ENCODE peak calls at places on chromosomes 7 and 10, in seven cellular contexts. M is transverse colon, V is uterus, K is left ventricle myocardium inferior, B is neuronal stem cell, C is neural progenitor cell, N is A673. H is an unnamed sample.

GRCh38 chr10:24703700-24704099 is 20.0 kb downstream of the ARHGAP21 start:
- DNase-seq in M (no peak), V (peak; percentile 31), K (no peak), B (no peak), C (no peak), N (no peak), H (no peak)

GRCh38 chr10:92218569-92218968 is 72.3 kb downstream of the CPEB3 start:
- DNase-seq in M (no peak), V (no peak), K (no peak), B (no peak), C (peak; percentile 15), N (no peak), H (no peak)

GRCh38 chr7:133829336-133829897 is 297.7 kb upstream of the LRGUK start:
- DNase-seq in M (no peak), V (no peak), K (no peak), B (no peak), C (no peak), N (no peak), H (no peak)

GRCh38 chr10:58556516-58556915 is 43.8 kb downstream of the BICC1 start:
- DNase-seq in M (no peak), V (no peak), K (no peak), B (no peak), C (no peak), N (no peak), H (no peak)

GRCh38 chr7:117381357-117381756 is 45.9 kb downstream of the ASZ1 start:
- DNase-seq in M (no peak), V (no peak), K (no peak), B (no peak), C (no peak), N (no peak), H (no peak)

GRCh38 chr7:102973096-102973802 is 60.4 kb downstream of the LRRC17 start:
- DNase-seq in M (no peak), V (no peak), K (no peak), B (no peak), C (no peak), N (no peak), H (no peak)

GRCh38 chr7:1706721-1707613 is 36.9 kb downstream of the ELFN1 start:
- DNase-seq in M (no peak), V (no peak), K (no peak), B (no peak), C (no peak), N (no peak), H (no peak)

GRCh38 chr7:11642841-11643240 is 189.2 kb downstream of the THSD7A start:
- DNase-seq in M (no peak), V (no peak), K (no peak), B (no peak), C (no peak), N (no peak), H (no peak)

GRCh38 chr7:107715531-107715930 is 28.4 kb upstream of the CBLL1 start:
- DNase-seq in M (no peak), V (no peak), K (no peak), B (no peak), C (no peak), N (no peak), H (no peak)

GRCh38 chr7:12570529-12571461 is at the start of gene SCIN:
- DNase-seq in M (peak; percentile 79), V (no peak), K (peak; percentile 22), B (no peak), C (peak; percentile 61), N (peak; percentile 45), H (peak; percentile 82)

GRCh38 chr10:110646417-110647135 is 2.4 kb downstream of the RBM20 start:
- DNase-seq in M (no peak), V (no peak), K (no peak), B (no peak), C (no peak), N (no peak), H (no peak)

GRCh38 chr10:12187321-12187905 is 8.3 kb downstream of the NUDT5 start:
- DNase-seq in M (no peak), V (no peak), K (no peak), B (no peak), C (no peak), N (no peak), H (no peak)

GRCh38 chr10:99484626-99485581 is 47.8 kb upstream of the NKX2-3 start:
- DNase-seq in M (no peak), V (no peak), K (no peak), B (no peak), C (peak; percentile 9), N (no peak), H (no peak)

GRCh38 chr10:123270221-123270620 is 116.0 kb downstream of the BUB3 start:
- DNase-seq in M (no peak), V (no peak), K (no peak), B (no peak), C (no peak), N (no peak), H (no peak)

GRCh38 chr10:11177926-11178453 is 160.3 kb downstream of the CELF2 start:
- DNase-seq in M (peak; percentile 41), V (no peak), K (peak; percentile 34), B (no peak), C (peak; percentile 34), N (no peak), H (peak; percentile 64)

GRCh38 chr7:16345979-16346958 is 75.1 kb downstream of the CRPPA start:
- DNase-seq in M (no peak), V (no peak), K (no peak), B (no peak), C (no peak), N (no peak), H (peak; percentile 16)

GRCh38 chr7:27213150-27213903 is 13.4 kb upstream of the HOXA13 start:
- DNase-seq in M (no peak), V (no peak), K (no peak), B (no peak), C (no peak), N (no peak), H (no peak)

GRCh38 chr10:88092975-88093374 is 229.6 kb downstream of the PTEN start:
- DNase-seq in M (no peak), V (no peak), K (peak; percentile 50), B (no peak), C (no peak), N (peak; percentile 14), H (peak; percentile 29)

GRCh38 chr10:71191459-71192113 is 20.8 kb upstream of the UNC5B start:
- DNase-seq in M (no peak), V (no peak), K (no peak), B (no peak), C (peak; percentile 63), N (no peak), H (no peak)

GRCh38 chr10:104707602-104708160 is 66.6 kb downstream of the SORCS3 start:
- DNase-seq in M (no peak), V (no peak), K (no peak), B (no peak), C (no peak), N (no peak), H (no peak)

GRCh38 chr7:134084488-134085144 is 42.5 kb upstream of the LRGUK start:
- DNase-seq in M (no peak), V (no peak), K (no peak), B (no peak), C (no peak), N (peak; percentile 36), H (no peak)

DNA sequence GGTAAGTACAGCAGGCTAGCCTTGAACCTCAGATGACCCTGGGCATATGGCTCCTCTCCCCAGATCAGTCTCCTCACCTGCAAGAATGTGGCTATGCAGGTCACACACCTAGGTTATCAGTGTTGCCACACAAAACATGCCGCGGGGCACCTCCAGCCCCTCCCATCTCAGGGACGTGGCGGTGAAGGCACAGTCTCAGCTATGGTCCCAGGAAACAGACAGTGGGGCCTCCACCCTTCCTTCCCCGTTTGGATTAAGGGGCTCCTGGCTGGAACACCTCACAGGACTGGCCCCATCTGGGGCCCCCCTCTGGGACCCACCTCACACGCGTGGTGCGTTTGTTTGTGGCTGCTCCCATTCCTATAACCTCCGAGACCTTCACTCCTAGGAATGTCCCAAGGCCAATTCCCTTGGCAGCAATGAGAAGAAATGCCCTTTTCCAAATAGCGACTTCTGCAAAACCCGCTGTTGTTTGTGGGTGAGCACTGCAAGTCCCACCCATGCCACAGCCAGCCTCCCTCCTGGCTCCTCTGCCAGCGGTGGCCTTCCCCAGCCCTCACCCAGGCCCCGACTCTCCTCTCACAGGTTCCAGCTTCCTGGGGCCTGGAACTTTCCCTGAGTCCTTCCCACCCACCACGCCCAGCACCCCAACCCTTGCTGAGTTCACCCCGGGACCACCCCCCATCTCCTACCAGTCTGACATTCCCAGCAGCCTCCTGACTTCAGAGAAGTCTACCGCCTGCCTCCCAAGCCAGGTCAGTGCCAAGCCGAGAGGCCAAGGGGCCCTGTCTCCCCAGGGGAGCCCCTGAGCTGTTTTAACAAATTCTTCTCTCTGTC is 17.1 kb downstream of the ZMIZ2 start:
- DNase-seq in M (no peak), V (no peak), K (no peak), B (no peak), C (no peak), N (no peak), H (no peak)
- H3K36me3 ChIP-seq in M (no peaks in the 10 kb centered on the region), V (no peaks in the 10 kb centered on the region), K (peaks cover 69% of the 10 kb centered on the region), B (peaks cover 78% of the 10 kb centered on the region), C (no peaks in the 10 kb centered on the region), N (peaks cover 63% of the 10 kb centered on the region), H (peaks cover 24% of the 10 kb centered on the region)

DNA sequence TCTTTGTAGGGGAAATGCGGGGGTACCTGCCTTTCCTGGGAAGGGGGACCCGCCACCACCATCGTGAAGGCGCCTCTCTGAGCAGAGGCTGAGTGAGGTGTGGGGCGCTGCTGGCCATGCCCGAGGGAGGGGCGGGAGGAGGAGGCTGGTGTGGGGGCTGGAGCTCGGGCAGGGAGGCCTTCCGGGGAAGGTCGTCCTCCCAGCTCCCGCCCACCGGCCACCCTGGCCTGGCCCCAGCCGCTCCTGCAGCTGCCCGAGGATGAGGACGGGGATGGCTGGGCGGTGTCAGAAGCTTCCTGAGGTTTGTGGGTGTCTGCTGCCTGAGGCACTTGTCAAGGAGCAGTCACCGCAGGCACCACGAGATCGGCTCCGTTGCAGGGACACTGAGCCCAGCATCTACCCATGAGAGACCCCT is 11.4 kb downstream of the PWWP2B start:
- DNase-seq in M (peak; percentile 65), V (no peak), K (no peak), B (no peak), C (no peak), N (no peak), H (peak; percentile 83)
- H3K4me3 ChIP-seq in M (peak overlapping the region; percentile 19), V (no peak overlapping the region), K (peak overlapping the region; percentile 44), B (no peak overlapping the region), C (no peak overlapping the region), N (no peak overlapping the region), H (no peak overlapping the region)

GRCh38 chr10:560314-560992 is 129.0 kb downstream of the DIP2C start:
- DNase-seq in M (no peak), V (no peak), K (no peak), B (no peak), C (peak; percentile 21), N (no peak), H (no peak)
- H3K4me1 ChIP-seq in M (peaks cover 8% of the 10 kb centered on the region), V (peaks cover 3% of the 10 kb centered on the region), K (peaks cover 62% of the 10 kb centered on the region), B (peaks cover 5% of the 10 kb centered on the region), C (peaks cover 9% of the 10 kb centered on the region), N (peaks cover 6% of the 10 kb centered on the region), H (no peaks in the 10 kb centered on the region)

GRCh38 chr10:119177708-119178370 is 773 bp downstream of the PRDX3 start:
- DNase-seq in M (no peak), V (no peak), K (no peak), B (no peak), C (no peak), N (no peak), H (no peak)

GRCh38 chr10:119178371-119179119 is at the start of gene PRDX3:
- DNase-seq in M (peak; percentile 95), V (peak; percentile 92), K (peak; percentile 96), B (peak; percentile 86), C (peak; percentile 97), N (peak; percentile 98), H (peak; percentile 95)

GRCh38 chr10:119176166-119176565 is 2.4 kb downstream of the PRDX3 start:
- DNase-seq in M (no peak), V (no peak), K (no peak), B (no peak), C (no peak), N (no peak), H (no peak)

GRCh38 chr10:119174109-119174508 is 4.5 kb downstream of the PRDX3 start:
- DNase-seq in M (no peak), V (no peak), K (no peak), B (no peak), C (no peak), N (no peak), H (no peak)
- H3K36me3 ChIP-seq in M (no peaks in the 10 kb centered on the region), V (no peaks in the 10 kb centered on the region), K (peaks cover 67% of the 10 kb centered on the region), B (peaks cover 77% of the 10 kb centered on the region), C (peaks cover 3% of the 10 kb centered on the region), N (peaks cover 67% of the 10 kb centered on the region), H (no peaks in the 10 kb centered on the region)